ENCODE peak calls at places on chromosomes 7 and 10, in ten cellular contexts. V is NCI-H1092, R is HuH-7, T is type B pancreatic cell, P is tibial nerve, D is fibroblast of mammary gland, H is H7, S is AG09319, J is hippocampal formation, C is left ventricle myocardium inferior. B is an unnamed sample.

GRCh38 chr7:333399-333776 is 43.4 kb downstream of the FOXL3 start:
- DNase-seq in H (peak), V (no peak), C (peak), S (no peak), J (no peak), R (peak), P (no peak), T (no peak), D (no peak), B (peak)

GRCh38 chr10:8473205-8473604 is 418.7 kb downstream of the GATA3 start:
- DNase-seq in R (peak), D (no peak), J (no peak), V (no peak), T (no peak), C (no peak), S (no peak), H (no peak), P (no peak), B (peak)

GRCh38 chr10:85545874-85546273 is 820.7 kb downstream of the GRID1 start:
- DNase-seq in T (no peak), S (no peak), D (no peak), J (no peak), P (no peak), R (no peak), C (no peak), V (peak), H (no peak), B (no peak)

GRCh38 chr7:90720970-90721768 is 125.0 kb downstream of the CDK14 start:
- DNase-seq in R (peak), T (no peak), S (peak), C (no peak), H (no peak), J (no peak), P (peak), D (peak), V (no peak), B (peak)

GRCh38 chr10:74177140-74177677 is 26.2 kb downstream of the ADK start:
- DNase-seq in P (no peak), T (peak), S (no peak), V (no peak), D (peak), H (no peak), R (peak), C (no peak), J (no peak), B (peak)

GRCh38 chr7:36284470-36284869 is 105.2 kb upstream of the ANLN start:
- DNase-seq in J (no peak), S (no peak), C (no peak), R (no peak), D (no peak), T (no peak), P (no peak), H (peak), V (no peak), B (no peak)

GRCh38 chr7:141700291-141700847 is 1.6 kb downstream of the DENND11 start:
- DNase-seq in T (no peak), H (no peak), C (no peak), V (no peak), P (no peak), D (no peak), S (no peak), J (peak), R (no peak), B (no peak)

GRCh38 chr7:159022238-159022993 is 122.3 kb downstream of the VIPR2 start:
- DNase-seq in J (no peak), V (no peak), D (no peak), C (no peak), S (no peak), T (no peak), H (no peak), P (no peak), R (no peak), B (no peak)

GRCh38 chr7:142131439-142131838 is 19.9 kb downstream of the MGAM2 start:
- DNase-seq in R (no peak), V (no peak), S (no peak), P (no peak), C (no peak), T (no peak), J (no peak), H (no peak), D (no peak), B (no peak)

GRCh38 chr7:39605087-39605486 is 18.3 kb upstream of the RALA start:
- DNase-seq in R (no peak), P (no peak), V (no peak), T (no peak), D (peak), H (no peak), J (no peak), C (no peak), S (no peak), B (no peak)

GRCh38 chr10:18406136-18406535 is 245.3 kb downstream of the NSUN6 start:
- DNase-seq in S (no peak), T (no peak), J (no peak), V (no peak), H (peak), C (no peak), R (no peak), P (no peak), D (no peak), B (no peak)

GRCh38 chr10:19713800-19714525 is 102.3 kb upstream of the PLXDC2 start:
- DNase-seq in V (no peak), C (no peak), R (no peak), J (no peak), T (no peak), S (no peak), D (peak), P (no peak), H (peak), B (no peak)

GRCh38 chr7:127650842-127651555 is 995 bp upstream of the SND1 start:
- DNase-seq in S (no peak), V (peak), R (peak), D (peak), T (no peak), J (no peak), P (no peak), H (peak), C (no peak), B (peak)

GRCh38 chr10:67670401-67670800 is 25.6 kb downstream of the CTNNA3 start:
- DNase-seq in T (no peak), C (no peak), S (no peak), J (no peak), D (no peak), H (no peak), R (no peak), V (no peak), P (no peak), B (no peak)

B was measured in Caco-2.